ENCODE peak calls at places on chromosomes 16 and 17, in six cellular contexts. H is H1, P is GM12878, Y is HCT116, O is HepG2, I is SK-N-SH. K is an unnamed sample.
A peak's percentile ranks its signal among the peaks of the same experiment; 100 is the strongest.

GRCh38 chr16:17544785-17545184 is 74.0 kb upstream of the XYLT1 start:
- DNase-seq in H (peak; percentile 17), P (no peak), Y (peak; percentile 8), O (no peak), I (no peak), K (no peak)

GRCh38 chr17:801660-802059 is 19.5 kb downstream of the MRM3 start:
- DNase-seq in H (no peak), P (no peak), Y (no peak), O (peak; percentile 75), I (no peak), K (no peak)

GRCh38 chr17:47902039-47902744 is 6.2 kb downstream of the SP2 start:
- DNase-seq in H (peak; percentile 36), P (no peak), Y (no peak), O (no peak), I (no peak), K (no peak)

GRCh38 chr17:77365584-77366186 is 224.9 kb downstream of the SEC14L1 start:
- DNase-seq in H (no peak), P (no peak), Y (peak; percentile 85), O (no peak), I (peak; percentile 48), K (peak; percentile 59)

GRCh38 chr16:68375801-68376536 is 65.2 kb downstream of the PRMT7 start:
- DNase-seq in H (no peak), P (no peak), Y (no peak), O (no peak), I (no peak), K (no peak)

GRCh38 chr16:19331794-19332193 is 46.3 kb downstream of the CLEC19A start:
- DNase-seq in H (no peak), P (no peak), Y (no peak), O (no peak), I (no peak), K (no peak)

GRCh38 chr16:89395150-89396142 is 94.9 kb downstream of the ANKRD11 start:
- DNase-seq in H (no peak), P (no peak), Y (no peak), O (peak; percentile 97), I (peak; percentile 69), K (peak; percentile 95)

GRCh38 chr17:9677932-9678331 is 32.6 kb downstream of the USP43 start:
- DNase-seq in H (no peak), P (no peak), Y (no peak), O (no peak), I (no peak), K (no peak)

GRCh38 chr17:79528592-79529125 is 82.2 kb downstream of the RBFOX3 start:
- DNase-seq in H (no peak), P (no peak), Y (no peak), O (no peak), I (no peak), K (no peak)

GRCh38 chr17:17738901-17739300 is 57.6 kb downstream of the RAI1 start:
- DNase-seq in H (no peak), P (no peak), Y (no peak), O (no peak), I (no peak), K (no peak)

GRCh38 chr16:12089492-12090161 is 113.1 kb downstream of the SNX29 start:
- DNase-seq in H (no peak), P (no peak), Y (peak; percentile 12), O (peak; percentile 48), I (no peak), K (no peak)

DNA sequence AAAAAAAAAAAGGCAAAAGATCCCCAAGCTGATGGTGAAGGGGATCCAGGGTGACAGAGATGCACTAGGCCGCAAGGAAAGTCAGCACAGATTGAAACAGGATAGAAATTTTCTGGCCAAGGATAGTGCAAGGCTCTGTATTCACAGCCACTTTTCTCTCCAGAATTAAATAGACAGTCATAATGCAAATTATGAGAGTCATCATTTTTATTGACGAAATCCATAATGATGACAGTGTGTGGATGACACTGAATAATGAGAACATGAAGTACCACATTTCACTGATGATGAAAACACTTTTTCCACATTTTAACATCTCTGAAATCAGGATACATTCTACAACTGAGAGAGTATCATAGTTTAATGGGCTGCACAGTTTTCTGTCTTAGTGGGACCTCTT is 72.5 kb downstream of the CDYL2 start:
- DNase-seq in H (no peak), P (no peak), Y (no peak), O (no peak), I (no peak), K (no peak)
- TF ChIP-seq JUND in H (no peak), P (no peak), Y (no peak), O (no peak), I (no peak), K (no peak)

DNA sequence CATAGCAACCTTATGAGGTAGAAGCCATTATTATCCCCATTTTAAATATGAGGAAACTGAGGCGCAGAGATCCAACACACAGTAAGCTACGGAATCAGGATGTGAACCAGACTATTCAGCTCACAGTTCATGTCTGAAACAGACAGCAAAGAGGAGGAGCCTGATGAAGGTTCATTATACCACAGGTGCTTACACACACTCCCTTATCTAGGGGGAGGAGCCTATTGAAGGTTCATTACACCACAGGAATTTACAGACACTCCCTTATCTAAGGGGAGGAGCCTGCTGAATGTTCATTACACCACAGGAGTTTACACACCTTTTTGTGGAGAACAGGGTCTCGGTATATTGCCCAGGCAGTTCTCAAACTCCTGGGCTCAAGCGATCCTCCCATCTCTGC is 21.9 kb downstream of the C16orf95 start:
- DNase-seq in H (no peak), P (no peak), Y (peak; percentile 90), O (peak; percentile 78), I (no peak), K (no peak)
- TF ChIP-seq JUND in H (no peak), P (no peak), Y (no peak), O (no peak), I (no peak), K (no peak)

GRCh38 chr16:85192233-85192632 is 80.0 kb upstream of the CIBAR2 start:
- DNase-seq in H (no peak), P (no peak), Y (no peak), O (no peak), I (no peak), K (no peak)
- TF ChIP-seq JUND in H (no peak), P (no peak), Y (no peak), O (no peak), I (no peak), K (no peak)

GRCh38 chr16:80875616-80876015 is 71.2 kb upstream of the CDYL2 start:
- DNase-seq in H (no peak), P (no peak), Y (no peak), O (no peak), I (no peak), K (no peak)
- TF ChIP-seq JUND in H (no peak), P (no peak), Y (no peak), O (no peak), I (no peak), K (no peak)

DNA sequence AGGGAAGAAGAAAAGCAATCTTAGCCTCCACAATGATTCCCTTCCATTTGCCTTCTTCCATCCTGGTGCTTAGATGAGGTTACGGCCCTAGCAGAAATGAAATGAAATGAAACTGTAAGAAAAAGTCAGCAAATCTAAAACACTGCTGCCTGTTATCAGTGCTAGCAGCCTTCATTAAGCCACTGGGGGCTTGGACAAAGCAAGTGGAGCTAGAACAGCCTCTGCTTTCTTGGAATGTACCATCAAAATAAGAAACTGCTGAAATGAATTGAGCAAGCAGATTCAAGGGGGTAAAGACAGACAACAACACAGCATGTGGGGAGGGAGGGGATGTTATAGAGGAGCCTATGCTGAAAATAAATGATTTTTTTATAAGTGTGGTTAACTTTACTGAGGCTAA is 5.1 kb downstream of the ANKFN1 start:
- DNase-seq in H (no peak), P (no peak), Y (no peak), O (no peak), I (no peak), K (no peak)
- TF ChIP-seq JUND in H (no peak), P (no peak), Y (no peak), O (no peak), I (no peak), K (no peak)

GRCh38 chr17:65659512-65659911 is 98.1 kb upstream of the AXIN2 start:
- DNase-seq in H (no peak), P (no peak), Y (no peak), O (no peak), I (no peak), K (no peak)
- TF ChIP-seq JUND in H (no peak), P (no peak), Y (no peak), O (no peak), I (no peak), K (no peak)

K was measured in T47D.